ENCODE peak calls at places on chromosomes 7 and 10, in eight cellular contexts. F, R, O, Y, U, E, G and I are unnamed samples.

GRCh38 chr7:23691320-23691719 is 11.3 kb downstream of the FAM221A start:
- DNase-seq in G (no peak), E (no peak), Y (no peak), F (peak), U (no peak), R (no peak), O (no peak), I (no peak)

GRCh38 chr7:121697731-121698396 is 175.1 kb upstream of the PTPRZ1 start:
- DNase-seq in R (no peak), E (no peak), Y (no peak), G (no peak), F (no peak), U (no peak), O (no peak), I (no peak)

GRCh38 chr7:50513166-50513871 is 51.9 kb downstream of the DDC start:
- DNase-seq in R (no peak), O (no peak), G (no peak), U (no peak), F (no peak), E (no peak), Y (no peak), I (no peak)

GRCh38 chr7:156173748-156174353 is 361.6 kb upstream of the SHH start:
- DNase-seq in Y (no peak), F (no peak), G (no peak), U (no peak), O (no peak), R (no peak), E (no peak), I (no peak)

GRCh38 chr7:154698726-154699291 is 304.1 kb downstream of the PAXIP1 start:
- DNase-seq in U (no peak), O (peak), Y (no peak), F (no peak), E (peak), R (no peak), G (no peak), I (peak)

GRCh38 chr10:5679606-5680005 is 5.0 kb upstream of the TASOR2 start:
- DNase-seq in R (no peak), U (no peak), G (no peak), F (no peak), Y (no peak), O (no peak), E (peak), I (no peak)

GRCh38 chr10:110372656-110373055 is 67.9 kb upstream of the SMNDC1 start:
- DNase-seq in E (peak), Y (no peak), G (no peak), O (no peak), F (no peak), R (no peak), U (no peak), I (no peak)

GRCh38 chr10:98602224-98602623 is 155.5 kb upstream of the HPS1 start:
- DNase-seq in E (no peak), U (no peak), G (no peak), O (no peak), R (no peak), F (no peak), Y (no peak), I (no peak)

GRCh38 chr7:159078193-159078910 is 66.3 kb downstream of the VIPR2 start:
- DNase-seq in F (no peak), Y (no peak), R (no peak), U (no peak), E (no peak), O (no peak), G (no peak), I (no peak)

GRCh38 chr10:96642973-96643372 is 56.2 kb upstream of the TM9SF3 start:
- DNase-seq in U (peak), R (peak), G (peak), F (no peak), O (peak), Y (no peak), E (peak), I (peak)

GRCh38 chr7:132784406-132784805 is 208.1 kb upstream of the PLXNA4 start:
- DNase-seq in G (no peak), Y (no peak), U (no peak), O (no peak), F (no peak), E (no peak), R (no peak), I (no peak)

GRCh38 chr10:71204746-71205145 is 7.6 kb upstream of the UNC5B start:
- DNase-seq in E (no peak), F (no peak), O (no peak), Y (no peak), R (no peak), G (no peak), U (no peak), I (no peak)

GRCh38 chr10:34721201-34721840 is 93.8 kb downstream of the PARD3 start:
- DNase-seq in O (peak), F (no peak), R (no peak), U (no peak), G (no peak), E (peak), Y (no peak), I (no peak)

GRCh38 chr7:100563809-100564400 is 9.8 kb downstream of the SAP25 start:
- DNase-seq in E (peak), O (peak), F (peak), G (no peak), R (peak), U (no peak), Y (peak), I (peak)

GRCh38 chr10:51403522-51403921 is 295.9 kb downstream of the CSTF2T start:
- DNase-seq in U (no peak), Y (no peak), E (no peak), R (no peak), O (no peak), F (no peak), G (no peak), I (no peak)

GRCh38 chr7:94635687-94636086 is 20.2 kb downstream of the SGCE start:
- DNase-seq in O (no peak), G (no peak), R (no peak), F (no peak), Y (no peak), E (no peak), U (no peak), I (no peak)

GRCh38 chr7:19116121-19117080 is 1.0 kb downstream of the TWIST1 start:
- DNase-seq in E (peak), F (peak), G (no peak), O (peak), U (no peak), Y (no peak), R (peak), I (no peak)

GRCh38 chr7:82050792-82051191 is 280.9 kb upstream of the HGF start:
- DNase-seq in Y (no peak), R (no peak), O (no peak), U (no peak), F (no peak), G (no peak), E (peak), I (no peak)

GRCh38 chr7:143391462-143392404 is 10.6 kb downstream of the ZYX start:
- DNase-seq in Y (no peak), R (peak), F (no peak), O (no peak), U (no peak), E (no peak), G (no peak), I (no peak)